ENCODE peak calls at places on chromosome 2, in six cellular contexts. One of them, this sample, is unnamed.

GRCh38 chr2:168316073-168316440 is 68.7 kb upstream of the STK39 start:
- DNase-seq in T-helper 2 cell: no peak
- DNase-seq in activated T-cell treated with anti-CD3 and anti-CD28 coated beads for 1 hour: no peak
- DNase-seq in A172: no peak
- DNase-seq in HCEC 1CT: peak
- DNase-seq in AG09309: no peak
- DNase-seq in this sample: peak

GRCh38 chr2:40831313-40831873 is 379.5 kb upstream of the SLC8A1 start:
- DNase-seq in A172: no peak
- DNase-seq in activated T-cell treated with anti-CD3 and anti-CD28 coated beads for 1 hour: no peak
- DNase-seq in T-helper 2 cell: no peak
- DNase-seq in HCEC 1CT: no peak
- DNase-seq in AG09309: no peak
- DNase-seq in this sample: no peak

GRCh38 chr2:133213651-133214050 is 354.6 kb downstream of the NCKAP5 start:
- DNase-seq in HCEC 1CT: no peak
- DNase-seq in T-helper 2 cell: no peak
- DNase-seq in A172: no peak
- DNase-seq in activated T-cell treated with anti-CD3 and anti-CD28 coated beads for 1 hour: no peak
- DNase-seq in AG09309: no peak
- DNase-seq in this sample: peak

GRCh38 chr2:239538357-239539052 is 137.7 kb upstream of the HDAC4 start:
- DNase-seq in activated T-cell treated with anti-CD3 and anti-CD28 coated beads for 1 hour: no peak
- DNase-seq in A172: no peak
- DNase-seq in T-helper 2 cell: no peak
- DNase-seq in HCEC 1CT: no peak
- DNase-seq in AG09309: no peak
- DNase-seq in this sample: no peak

GRCh38 chr2:36507408-36507812 is 90.6 kb downstream of the FEZ2 start:
- DNase-seq in T-helper 2 cell: peak
- DNase-seq in AG09309: no peak
- DNase-seq in A172: peak
- DNase-seq in HCEC 1CT: peak
- DNase-seq in activated T-cell treated with anti-CD3 and anti-CD28 coated beads for 1 hour: peak
- DNase-seq in this sample: peak

GRCh38 chr2:38598991-38599295 is 3.8 kb downstream of the HNRNPLL start:
- DNase-seq in HCEC 1CT: peak
- DNase-seq in A172: no peak
- DNase-seq in T-helper 2 cell: no peak
- DNase-seq in AG09309: no peak
- DNase-seq in activated T-cell treated with anti-CD3 and anti-CD28 coated beads for 1 hour: no peak
- DNase-seq in this sample: no peak

GRCh38 chr2:110678457-110679336 is 834 bp upstream of the BUB1 start:
- DNase-seq in AG09309: no peak
- DNase-seq in T-helper 2 cell: no peak
- DNase-seq in activated T-cell treated with anti-CD3 and anti-CD28 coated beads for 1 hour: peak
- DNase-seq in HCEC 1CT: no peak
- DNase-seq in A172: peak
- DNase-seq in this sample: peak

GRCh38 chr2:105917688-105918087 is 173.0 kb downstream of the NCK2 start:
- DNase-seq in AG09309: no peak
- DNase-seq in HCEC 1CT: no peak
- DNase-seq in A172: no peak
- DNase-seq in T-helper 2 cell: no peak
- DNase-seq in activated T-cell treated with anti-CD3 and anti-CD28 coated beads for 1 hour: no peak
- DNase-seq in this sample: no peak

GRCh38 chr2:11777886-11778415 is 31.5 kb downstream of the LPIN1 start:
- DNase-seq in HCEC 1CT: no peak
- DNase-seq in A172: no peak
- DNase-seq in activated T-cell treated with anti-CD3 and anti-CD28 coated beads for 1 hour: no peak
- DNase-seq in T-helper 2 cell: no peak
- DNase-seq in AG09309: no peak
- DNase-seq in this sample: no peak

GRCh38 chr2:227293531-227293930 is 31.5 kb upstream of the MFF start:
- DNase-seq in activated T-cell treated with anti-CD3 and anti-CD28 coated beads for 1 hour: no peak
- DNase-seq in AG09309: no peak
- DNase-seq in T-helper 2 cell: no peak
- DNase-seq in HCEC 1CT: no peak
- DNase-seq in A172: no peak
- DNase-seq in this sample: no peak

GRCh38 chr2:37671013-37671815 is at the start of gene CDC42EP3:
- DNase-seq in activated T-cell treated with anti-CD3 and anti-CD28 coated beads for 1 hour: peak
- DNase-seq in A172: no peak
- DNase-seq in HCEC 1CT: peak
- DNase-seq in AG09309: no peak
- DNase-seq in T-helper 2 cell: peak
- DNase-seq in this sample: peak

This sample was measured in M059J.